ENCODE peak calls at places on chromosomes 3 and 15, in seven cellular contexts. B, F, S, C, A, J and V are unnamed samples.

GRCh38 chr3:129383292-129383860 is 45.1 kb downstream of the EFCAB12 start:
- DNase-seq in F (peak), A (no peak), J (peak), S (peak), B (peak), C (peak), V (peak)

GRCh38 chr3:161455962-161456361 is 40.6 kb upstream of the OTOL1 start:
- DNase-seq in S (no peak), C (no peak), B (no peak), F (no peak), J (no peak), A (no peak), V (no peak)

GRCh38 chr3:85321892-85322291 is 363.1 kb downstream of the CADM2 start:
- DNase-seq in J (no peak), S (no peak), B (no peak), A (no peak), C (no peak), F (no peak), V (no peak)

GRCh38 chr3:120450261-120450913 is 405 bp downstream of the FSTL1 start:
- DNase-seq in C (peak), J (no peak), S (no peak), F (peak), B (peak), A (peak), V (no peak)

GRCh38 chr3:32453346-32453745 is 49.3 kb downstream of the CMTM6 start:
- DNase-seq in F (no peak), A (no peak), S (no peak), C (peak), B (peak), J (no peak), V (no peak)

GRCh38 chr15:51266548-51266947 is 71.8 kb downstream of the CYP19A1 start:
- DNase-seq in A (no peak), B (no peak), F (no peak), J (no peak), S (no peak), C (no peak), V (no peak)

GRCh38 chr15:35068861-35069260 is 16.2 kb downstream of the NANOGP8 start:
- DNase-seq in C (no peak), B (no peak), S (no peak), A (no peak), F (no peak), J (no peak), V (no peak)

GRCh38 chr15:88897456-88898194 is 2.3 kb upstream of the HAPLN3 start:
- DNase-seq in J (no peak), B (peak), A (peak), S (peak), C (peak), F (peak), V (no peak)

GRCh38 chr15:38540516-38540915 is 24.1 kb downstream of the RASGRP1 start:
- DNase-seq in S (no peak), B (no peak), C (no peak), F (no peak), A (no peak), J (no peak), V (no peak)

GRCh38 chr3:126338796-126339241 is 18.4 kb downstream of the KLF15 start:
- DNase-seq in J (no peak), F (peak), S (no peak), C (peak), B (no peak), A (no peak), V (no peak)

GRCh38 chr15:36798789-36799188 is 219.4 kb downstream of the CDIN1 start:
- DNase-seq in A (no peak), J (no peak), C (no peak), B (no peak), S (no peak), F (no peak), V (no peak)

GRCh38 chr3:150080058-150080730 is 109.5 kb upstream of the PFN2 start:
- DNase-seq in B (peak), F (no peak), J (no peak), S (no peak), A (no peak), C (no peak), V (no peak)

GRCh38 chr3:89527736-89528335 is 420.4 kb downstream of the EPHA3 start:
- DNase-seq in C (no peak), J (no peak), B (no peak), F (no peak), S (no peak), A (no peak), V (no peak)
- TF ChIP-seq CTCF in C (no peak), J (no peak), B (no peak), F (no peak), S (no peak), A (no peak), V (no peak)

DNA sequence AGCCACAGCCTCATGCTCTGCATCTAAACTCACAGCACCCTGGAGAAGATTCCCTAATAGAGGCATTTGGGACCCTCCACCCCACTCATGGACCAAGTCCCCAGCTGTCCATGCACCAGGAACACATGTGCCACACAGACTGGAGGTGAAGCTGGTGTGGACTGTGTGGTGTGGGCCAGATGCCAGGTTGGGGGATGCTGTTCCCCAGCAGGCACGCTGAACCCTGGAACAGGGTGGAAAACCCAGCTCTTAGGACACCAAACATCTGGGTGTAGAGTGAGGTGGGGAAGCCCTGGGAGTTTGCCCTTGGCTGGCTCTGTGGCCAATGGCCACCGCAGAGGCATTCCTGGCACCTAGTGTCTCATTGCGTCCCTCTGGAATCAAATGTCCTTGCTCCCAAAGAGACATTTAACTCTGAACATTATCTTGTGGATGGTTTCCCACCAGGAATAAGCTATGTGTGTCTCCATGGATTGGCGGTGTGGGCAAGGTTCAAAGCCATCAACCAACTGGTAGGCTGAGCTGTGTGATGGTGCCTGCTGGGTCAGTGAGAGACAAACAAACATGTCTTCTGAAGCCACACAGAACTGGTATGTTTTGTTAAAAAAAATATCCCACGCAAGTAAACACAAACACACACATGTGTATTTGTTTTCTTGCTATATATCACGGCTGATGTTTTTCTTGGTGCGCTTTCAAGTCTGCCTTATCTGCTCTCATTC is 65.0 kb downstream of the EXOG start:
- DNase-seq in S (no peak), A (no peak), F (no peak), B (no peak), C (no peak), J (no peak), V (no peak)
- H3K4me3 ChIP-seq in S (no peak), A (no peak), F (no peak), B (no peak), C (no peak), J (no peak), V (no peak)

GRCh38 chr15:70504988-70505387 is 258.4 kb downstream of the UACA start:
- DNase-seq in C (no peak), F (no peak), A (peak), J (no peak), B (no peak), S (no peak), V (no peak)
- TF ChIP-seq CTCF in C (no peak), F (no peak), A (no peak), J (no peak), B (no peak), S (no peak), V (no peak)

GRCh38 chr3:48474619-48475018 is 28.1 kb downstream of the ATRIP start:
- DNase-seq in S (no peak), J (no peak), A (no peak), C (no peak), F (no peak), B (no peak), V (no peak)
- H3K4me3 ChIP-seq in S (no peak), J (no peak), A (no peak), C (no peak), F (no peak), B (no peak), V (no peak)